ENCODE peak calls at places on chromosomes 6 and 20, in four cellular contexts. I is tibial artery, T is transverse colon, D is cardiac muscle cell. O is an unnamed sample.
A peak's percentile ranks its signal among the peaks of the same experiment; 100 is the strongest.

GRCh38 chr6:87731818-87732661 is 30.0 kb upstream of the AKIRIN2 start:
- DNase-seq in I (peak; percentile 92), T (peak; percentile 94), D (no peak), O (peak; percentile 66)

GRCh38 chr20:11935754-11936551 is 18.3 kb downstream of the BTBD3 start:
- DNase-seq in I (no peak), T (no peak), D (no peak), O (no peak)

GRCh38 chr6:20709451-20709850 is 175.2 kb downstream of the CDKAL1 start:
- DNase-seq in I (no peak), T (no peak), D (no peak), O (no peak)

GRCh38 chr6:26457407-26457795 is 354 bp upstream of the BTN2A1 start:
- DNase-seq in I (peak; percentile 70), T (peak; percentile 22), D (peak; percentile 48), O (no peak)

GRCh38 chr6:117448732-117449131 is 23.0 kb upstream of the ROS1 start:
- DNase-seq in I (no peak), T (no peak), D (no peak), O (no peak)

GRCh38 chr6:167420177-167420576 is 95.3 kb downstream of the TTLL2 start:
- DNase-seq in I (no peak), T (no peak), D (no peak), O (no peak)

GRCh38 chr6:107668826-107669474 is 155.2 kb downstream of the SCML4 start:
- DNase-seq in I (no peak), T (no peak), D (no peak), O (no peak)

GRCh38 chr6:92047152-92047551 is 1372.2 kb downstream of the EPHA7 start:
- DNase-seq in I (no peak), T (no peak), D (peak; percentile 44), O (no peak)

GRCh38 chr6:158142789-158143188 is 25.3 kb downstream of the SERAC1 start:
- DNase-seq in I (no peak), T (no peak), D (no peak), O (no peak)

GRCh38 chr20:49029203-49029602 is 16.9 kb upstream of the CSE1L start:
- DNase-seq in I (no peak), T (no peak), D (no peak), O (no peak)

GRCh38 chr6:106397441-106397840 is 36.9 kb downstream of the CRYBG1 start:
- DNase-seq in I (no peak), T (no peak), D (no peak), O (no peak)

GRCh38 chr20:21522479-21523397 is 8.9 kb upstream of the NKX2-2 start:
- DNase-seq in I (no peak), T (no peak), D (no peak), O (no peak)

GRCh38 chr6:70849348-70850069 is 107.4 kb downstream of the B3GAT2 start:
- DNase-seq in I (no peak), T (no peak), D (no peak), O (no peak)

GRCh38 chr20:14913896-14914295 is 576.5 kb upstream of the FLRT3 start:
- DNase-seq in I (no peak), T (no peak), D (no peak), O (no peak)

GRCh38 chr6:105397987-105398386 is 4.9 kb downstream of the PREP start:
- DNase-seq in I (no peak), T (no peak), D (peak; percentile 38), O (no peak)

GRCh38 chr6:166413491-166413951 is 30.8 kb upstream of the MPC1 start:
- DNase-seq in I (peak; percentile 41), T (no peak), D (no peak), O (no peak)

GRCh38 chr20:34040300-34041015 is 46.7 kb downstream of the RALY start:
- DNase-seq in I (no peak), T (no peak), D (peak; percentile 53), O (no peak)

GRCh38 chr6:153090241-153090930 is 40.7 kb downstream of the RGS17 start:
- DNase-seq in I (no peak), T (no peak), D (no peak), O (no peak)

GRCh38 chr6:137160763-137161162 is 12.7 kb downstream of the IL22RA2 start:
- DNase-seq in I (no peak), T (no peak), D (no peak), O (no peak)

GRCh38 chr6:144319193-144319592 is 34.1 kb downstream of the UTRN start:
- DNase-seq in I (no peak), T (no peak), D (no peak), O (no peak)

GRCh38 chr20:9989066-9989724 is 45.6 kb upstream of the ANKEF1 start:
- DNase-seq in I (no peak), T (no peak), D (no peak), O (no peak)

GRCh38 chr6:114284281-114284680 is 58.5 kb downstream of the HS3ST5 start:
- DNase-seq in I (no peak), T (no peak), D (no peak), O (no peak)

GRCh38 chr6:47446974-47447373 is 30.6 kb upstream of the CD2AP start:
- DNase-seq in I (no peak), T (no peak), D (no peak), O (no peak)

GRCh38 chr20:37356961-37357371 is 11.0 kb downstream of the SRC start:
- DNase-seq in I (no peak), T (no peak), D (no peak), O (no peak)

GRCh38 chr6:166029506-166029905 is 138.1 kb downstream of the TBXT start:
- DNase-seq in I (no peak), T (no peak), D (no peak), O (no peak)

GRCh38 chr6:53066059-53066406 is 829 bp downstream of the FBXO9 start:
- DNase-seq in I (peak; percentile 72), T (peak; percentile 52), D (no peak), O (no peak)

GRCh38 chr6:38180586-38180985 is 361.1 kb downstream of the ZFAND3 start:
- DNase-seq in I (no peak), T (no peak), D (no peak), O (no peak)

GRCh38 chr20:57991211-57991841 is 237.1 kb downstream of the ANKRD60 start:
- DNase-seq in I (no peak), T (peak; percentile 34), D (no peak), O (no peak)

GRCh38 chr20:47652301-47652700 is 133.0 kb downstream of the SULF2 start:
- DNase-seq in I (no peak), T (no peak), D (no peak), O (no peak)

GRCh38 chr6:72863106-72863505 is 241.2 kb downstream of the KCNQ5 start:
- DNase-seq in I (no peak), T (no peak), D (peak; percentile 10), O (no peak)

GRCh38 chr6:39681566-39682250 is 43.5 kb downstream of the KIF6 start:
- DNase-seq in I (no peak), T (no peak), D (no peak), O (no peak)

GRCh38 chr6:116500969-116501433 is 10.4 kb upstream of the CALHM5 start:
- DNase-seq in I (no peak), T (no peak), D (no peak), O (no peak)

GRCh38 chr6:71198908-71199307 is 89.7 kb upstream of the OGFRL1 start:
- DNase-seq in I (no peak), T (no peak), D (no peak), O (no peak)

GRCh38 chr6:40328376-40328987 is 258.7 kb downstream of the LRFN2 start:
- DNase-seq in I (no peak), T (peak; percentile 51), D (peak; percentile 60), O (no peak)

GRCh38 chr20:38454556-38455473 is 17.8 kb upstream of the RALGAPB start:
- DNase-seq in I (no peak), T (no peak), D (no peak), O (no peak)

GRCh38 chr6:1514078-1514477 is 95.6 kb upstream of the FOXC1 start:
- DNase-seq in I (no peak), T (no peak), D (no peak), O (no peak)

GRCh38 chr20:32538526-32538918 is 46.6 kb downstream of the NOL4L start:
- DNase-seq in I (no peak), T (no peak), D (peak; percentile 58), O (no peak)

GRCh38 chr20:32535316-32535952 is 49.7 kb downstream of the NOL4L start:
- DNase-seq in I (no peak), T (no peak), D (no peak), O (no peak)

GRCh38 chr20:32535953-32536823 is 48.9 kb downstream of the NOL4L start:
- DNase-seq in I (no peak), T (peak; percentile 85), D (peak; percentile 71), O (no peak)

GRCh38 chr20:32537657-32538525 is 47.2 kb downstream of the NOL4L start:
- DNase-seq in I (no peak), T (no peak), D (peak; percentile 65), O (no peak)

DNA sequence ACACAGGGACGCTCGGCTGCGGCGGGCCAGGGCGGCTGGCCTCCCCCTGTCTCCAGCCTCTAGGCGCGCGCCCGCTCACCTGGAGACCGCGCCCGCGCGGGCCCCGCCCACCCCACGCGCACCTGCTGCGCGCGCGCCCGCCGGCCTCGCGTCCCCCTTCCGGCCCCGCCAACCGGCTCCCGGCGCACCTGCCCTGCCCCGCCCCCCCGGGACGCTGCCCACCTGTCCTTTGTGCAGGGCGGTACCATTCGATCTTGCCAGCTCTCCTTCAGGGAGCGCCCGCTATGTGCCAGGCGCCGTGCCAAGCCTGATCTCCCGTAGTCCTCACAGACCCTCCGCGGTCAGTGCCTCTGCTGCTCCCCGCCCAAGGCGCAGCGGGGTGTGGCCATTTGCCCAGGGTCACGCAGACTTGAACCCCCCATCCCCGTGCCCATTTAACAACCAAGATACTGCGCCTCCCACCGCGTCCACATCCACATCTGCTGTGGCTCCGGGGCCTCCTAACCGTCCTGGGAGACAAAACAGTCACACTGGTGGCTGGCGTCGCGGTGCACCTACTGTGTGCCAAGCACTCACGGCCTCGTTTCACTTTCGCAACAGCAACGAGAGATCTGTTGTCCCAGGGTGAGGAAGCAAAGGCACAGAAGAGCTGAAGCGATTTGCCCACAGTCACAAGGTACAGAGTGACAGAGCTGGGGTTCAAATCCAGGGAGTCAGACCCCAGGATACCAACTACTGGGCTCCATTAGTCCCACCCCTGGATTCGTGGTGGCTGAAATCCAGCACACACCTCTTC is 48.1 kb downstream of the NOL4L start:
- DNase-seq in I (no peak), T (peak; percentile 91), D (no peak), O (no peak)
- H3K4me1 ChIP-seq in I (peaks cover 13% of the 10 kb centered on the region), T (peaks cover 23% of the 10 kb centered on the region), D (peaks cover 47% of the 10 kb centered on the region), O (peaks cover 5% of the 10 kb centered on the region)

GRCh38 chr6:111736005-111736607 is 130.4 kb upstream of the TRAF3IP2 start:
- DNase-seq in I (no peak), T (no peak), D (no peak), O (no peak)
- H3K4me1 ChIP-seq in I (no peaks in the 10 kb centered on the region), T (no peaks in the 10 kb centered on the region), D (no peaks in the 10 kb centered on the region), O (no peaks in the 10 kb centered on the region)

GRCh38 chr20:32680544-32681174 is 6.9 kb upstream of the C20orf203 start:
- DNase-seq in I (no peak), T (no peak), D (no peak), O (no peak)
- H3K4me1 ChIP-seq in I (no peaks in the 10 kb centered on the region), T (no peaks in the 10 kb centered on the region), D (peaks cover 19% of the 10 kb centered on the region), O (no peaks in the 10 kb centered on the region)

DNA sequence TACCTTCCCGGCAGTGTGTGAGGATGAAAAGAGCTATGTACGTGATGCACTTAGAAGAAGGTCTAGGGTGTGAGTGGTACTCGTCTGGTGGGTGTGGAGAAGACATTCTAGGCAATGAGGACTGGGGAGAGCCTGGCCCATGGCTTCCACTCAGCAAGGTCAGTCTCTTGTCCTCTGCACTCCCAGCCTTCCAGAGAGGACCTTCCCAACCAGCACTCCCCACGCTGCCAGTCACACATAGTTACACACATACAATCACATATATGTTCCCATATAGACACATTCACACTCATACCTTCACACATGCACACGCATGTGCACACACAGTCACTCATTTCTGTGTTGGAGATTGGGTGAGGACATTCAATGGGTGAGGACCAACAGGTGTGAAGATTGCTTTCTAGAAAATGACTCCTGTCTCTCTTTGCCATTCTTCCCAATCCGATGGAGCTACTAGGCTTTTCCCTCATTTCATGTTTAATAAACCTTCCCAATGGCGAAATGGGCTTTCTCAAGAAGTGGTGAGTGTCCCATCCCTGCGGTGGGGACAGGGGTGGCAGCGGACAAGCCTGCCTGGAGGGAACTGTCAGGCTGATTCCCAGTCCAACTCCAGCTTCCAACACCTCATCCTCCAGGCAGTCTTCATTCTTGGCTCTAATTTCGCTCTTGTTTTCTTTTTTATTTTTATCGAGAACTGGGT is 30.4 kb downstream of the SRSF3 start:
- DNase-seq in I (peak; percentile 42), T (peak; percentile 5), D (no peak), O (no peak)
- H3K4me1 ChIP-seq in I (peaks cover 43% of the 10 kb centered on the region), T (peaks cover 50% of the 10 kb centered on the region), D (peaks cover 7% of the 10 kb centered on the region), O (peaks cover 49% of the 10 kb centered on the region)

O was measured in thoracic aorta.